ENCODE peak calls at places on chromosome 11, in seven cellular contexts. One of them, this sample, is unnamed.
A peak's percentile ranks its signal among the peaks of the same experiment; 100 is the strongest.

GRCh38 chr11:1302041-1302460 is 7.4 kb downstream of the TOLLIP start:
- DNase-seq in AG09319: no peak
- DNase-seq in PC-3: no peak
- DNase-seq in CD8-positive, alpha-beta T cell: no peak
- DNase-seq in GM10248: no peak
- DNase-seq in heart left ventricle: no peak
- DNase-seq in chondrocyte: no peak
- DNase-seq in this sample: no peak

GRCh38 chr11:115944596-115944995 is 440.4 kb upstream of the CADM1 start:
- DNase-seq in AG09319: no peak
- DNase-seq in PC-3: no peak
- DNase-seq in CD8-positive, alpha-beta T cell: no peak
- DNase-seq in GM10248: no peak
- DNase-seq in heart left ventricle: no peak
- DNase-seq in chondrocyte: no peak
- DNase-seq in this sample: no peak

GRCh38 chr11:2442554-2442953 is 1.8 kb downstream of the TRPM5 start:
- DNase-seq in AG09319: no peak
- DNase-seq in PC-3: no peak
- DNase-seq in CD8-positive, alpha-beta T cell: no peak
- DNase-seq in GM10248: no peak
- DNase-seq in heart left ventricle: no peak
- DNase-seq in chondrocyte: no peak
- DNase-seq in this sample: no peak

GRCh38 chr11:95700471-95700817 is 89.1 kb downstream of the FAM76B start:
- DNase-seq in AG09319: no peak
- DNase-seq in PC-3: no peak
- DNase-seq in CD8-positive, alpha-beta T cell: no peak
- DNase-seq in GM10248: no peak
- DNase-seq in heart left ventricle: no peak
- DNase-seq in chondrocyte: no peak
- DNase-seq in this sample: no peak

GRCh38 chr11:673866-674265 is 21.2 kb downstream of the DEAF1 start:
- DNase-seq in AG09319: no peak
- DNase-seq in PC-3: no peak
- DNase-seq in CD8-positive, alpha-beta T cell: no peak
- DNase-seq in GM10248: no peak
- DNase-seq in heart left ventricle: no peak
- DNase-seq in chondrocyte: no peak
- DNase-seq in this sample: no peak

GRCh38 chr11:8730697-8731020 is 48.1 kb downstream of the RPL27A start:
- DNase-seq in AG09319: no peak
- DNase-seq in PC-3: no peak
- DNase-seq in CD8-positive, alpha-beta T cell: no peak
- DNase-seq in GM10248: no peak
- DNase-seq in heart left ventricle: no peak
- DNase-seq in chondrocyte: no peak
- DNase-seq in this sample: no peak

GRCh38 chr11:73839123-73839457 is 37.6 kb downstream of the COA4 start:
- DNase-seq in AG09319: no peak
- DNase-seq in PC-3: no peak
- DNase-seq in CD8-positive, alpha-beta T cell: no peak
- DNase-seq in GM10248: no peak
- DNase-seq in heart left ventricle: no peak
- DNase-seq in chondrocyte: no peak
- DNase-seq in this sample: no peak

GRCh38 chr11:129895126-129896041 is at the start of gene NFRKB:
- DNase-seq in AG09319: peak; percentile 15
- DNase-seq in PC-3: peak; percentile 85
- DNase-seq in CD8-positive, alpha-beta T cell: peak; percentile 87
- DNase-seq in GM10248: peak; percentile 98
- DNase-seq in heart left ventricle: peak; percentile 95
- DNase-seq in chondrocyte: no peak
- DNase-seq in this sample: peak; percentile 91

GRCh38 chr11:18111005-18111404 is 5.1 kb upstream of the SAAL1 start:
- DNase-seq in AG09319: no peak
- DNase-seq in PC-3: peak; percentile 16
- DNase-seq in CD8-positive, alpha-beta T cell: no peak
- DNase-seq in GM10248: no peak
- DNase-seq in heart left ventricle: no peak
- DNase-seq in chondrocyte: no peak
- DNase-seq in this sample: no peak

GRCh38 chr11:56948991-56949390 is 39.7 kb upstream of the OR5AK2 start:
- DNase-seq in AG09319: no peak
- DNase-seq in PC-3: no peak
- DNase-seq in CD8-positive, alpha-beta T cell: no peak
- DNase-seq in GM10248: no peak
- DNase-seq in heart left ventricle: no peak
- DNase-seq in chondrocyte: no peak
- DNase-seq in this sample: no peak

GRCh38 chr11:57133616-57134015 is 48.1 kb upstream of the LRRC55 start:
- DNase-seq in AG09319: no peak
- DNase-seq in PC-3: no peak
- DNase-seq in CD8-positive, alpha-beta T cell: no peak
- DNase-seq in GM10248: no peak
- DNase-seq in heart left ventricle: no peak
- DNase-seq in chondrocyte: no peak
- DNase-seq in this sample: no peak

GRCh38 chr11:5038336-5038735 is 8.0 kb upstream of the OR52J3 start:
- DNase-seq in AG09319: no peak
- DNase-seq in PC-3: no peak
- DNase-seq in CD8-positive, alpha-beta T cell: no peak
- DNase-seq in GM10248: no peak
- DNase-seq in heart left ventricle: no peak
- DNase-seq in chondrocyte: no peak
- DNase-seq in this sample: no peak

GRCh38 chr11:2951235-2952110 is 22.3 kb upstream of the PHLDA2 start:
- DNase-seq in AG09319: no peak
- DNase-seq in PC-3: no peak
- DNase-seq in CD8-positive, alpha-beta T cell: no peak
- DNase-seq in GM10248: no peak
- DNase-seq in heart left ventricle: no peak
- DNase-seq in chondrocyte: no peak
- DNase-seq in this sample: no peak

GRCh38 chr11:113475160-113475761 is at the start of gene DRD2:
- DNase-seq in AG09319: no peak
- DNase-seq in PC-3: no peak
- DNase-seq in CD8-positive, alpha-beta T cell: no peak
- DNase-seq in GM10248: no peak
- DNase-seq in heart left ventricle: no peak
- DNase-seq in chondrocyte: no peak
- DNase-seq in this sample: no peak

GRCh38 chr11:12306830-12307229 is 70.5 kb upstream of the PARVA start:
- DNase-seq in AG09319: no peak
- DNase-seq in PC-3: no peak
- DNase-seq in CD8-positive, alpha-beta T cell: no peak
- DNase-seq in GM10248: no peak
- DNase-seq in heart left ventricle: no peak
- DNase-seq in chondrocyte: no peak
- DNase-seq in this sample: no peak

GRCh38 chr11:93054881-93055280 is 85.4 kb downstream of the MTNR1B start:
- DNase-seq in AG09319: peak; percentile 78
- DNase-seq in PC-3: peak; percentile 94
- DNase-seq in CD8-positive, alpha-beta T cell: no peak
- DNase-seq in GM10248: no peak
- DNase-seq in heart left ventricle: no peak
- DNase-seq in chondrocyte: no peak
- DNase-seq in this sample: no peak

GRCh38 chr11:129862123-129862522 is 33.3 kb downstream of the NFRKB start:
- DNase-seq in AG09319: no peak
- DNase-seq in PC-3: no peak
- DNase-seq in CD8-positive, alpha-beta T cell: no peak
- DNase-seq in GM10248: no peak
- DNase-seq in heart left ventricle: no peak
- DNase-seq in chondrocyte: no peak
- DNase-seq in this sample: no peak

GRCh38 chr11:94678901-94679300 is 89.3 kb upstream of the AMOTL1 start:
- DNase-seq in AG09319: no peak
- DNase-seq in PC-3: peak; percentile 19
- DNase-seq in CD8-positive, alpha-beta T cell: no peak
- DNase-seq in GM10248: no peak
- DNase-seq in heart left ventricle: no peak
- DNase-seq in chondrocyte: no peak
- DNase-seq in this sample: no peak

GRCh38 chr11:117054382-117054781 is 43.8 kb downstream of the SIK3 start:
- DNase-seq in AG09319: no peak
- DNase-seq in PC-3: no peak
- DNase-seq in CD8-positive, alpha-beta T cell: no peak
- DNase-seq in GM10248: no peak
- DNase-seq in heart left ventricle: no peak
- DNase-seq in chondrocyte: no peak
- DNase-seq in this sample: no peak

GRCh38 chr11:62147545-62147944 is 23.7 kb downstream of the INCENP start:
- DNase-seq in AG09319: no peak
- DNase-seq in PC-3: no peak
- DNase-seq in CD8-positive, alpha-beta T cell: no peak
- DNase-seq in GM10248: no peak
- DNase-seq in heart left ventricle: no peak
- DNase-seq in chondrocyte: peak; percentile 48
- DNase-seq in this sample: no peak
- TF ChIP-seq CTCF in AG09319: no peak
- TF ChIP-seq CTCF in PC-3: peak; percentile 19
- TF ChIP-seq CTCF in CD8-positive, alpha-beta T cell: no peak
- TF ChIP-seq CTCF in GM10248: no peak
- TF ChIP-seq CTCF in heart left ventricle: no peak
- TF ChIP-seq CTCF in chondrocyte: no peak
- TF ChIP-seq CTCF in this sample: no peak

GRCh38 chr11:44456544-44457270 is 108.8 kb upstream of the CD82 start:
- DNase-seq in AG09319: no peak
- DNase-seq in PC-3: peak; percentile 24
- DNase-seq in CD8-positive, alpha-beta T cell: no peak
- DNase-seq in GM10248: no peak
- DNase-seq in heart left ventricle: no peak
- DNase-seq in chondrocyte: no peak
- DNase-seq in this sample: no peak
- TF ChIP-seq CTCF in AG09319: no peak
- TF ChIP-seq CTCF in PC-3: peak; percentile 63
- TF ChIP-seq CTCF in CD8-positive, alpha-beta T cell: no peak
- TF ChIP-seq CTCF in GM10248: no peak
- TF ChIP-seq CTCF in heart left ventricle: peak; percentile 45
- TF ChIP-seq CTCF in chondrocyte: peak; percentile 49
- TF ChIP-seq CTCF in this sample: no peak

GRCh38 chr11:33449798-33450197 is 192.6 kb downstream of the HIPK3 start:
- DNase-seq in AG09319: no peak
- DNase-seq in PC-3: peak; percentile 87
- DNase-seq in CD8-positive, alpha-beta T cell: no peak
- DNase-seq in GM10248: no peak
- DNase-seq in heart left ventricle: no peak
- DNase-seq in chondrocyte: no peak
- DNase-seq in this sample: no peak
- TF ChIP-seq CTCF in AG09319: no peak
- TF ChIP-seq CTCF in PC-3: no peak
- TF ChIP-seq CTCF in CD8-positive, alpha-beta T cell: no peak
- TF ChIP-seq CTCF in GM10248: no peak
- TF ChIP-seq CTCF in heart left ventricle: no peak
- TF ChIP-seq CTCF in chondrocyte: no peak
- TF ChIP-seq CTCF in this sample: no peak

DNA sequence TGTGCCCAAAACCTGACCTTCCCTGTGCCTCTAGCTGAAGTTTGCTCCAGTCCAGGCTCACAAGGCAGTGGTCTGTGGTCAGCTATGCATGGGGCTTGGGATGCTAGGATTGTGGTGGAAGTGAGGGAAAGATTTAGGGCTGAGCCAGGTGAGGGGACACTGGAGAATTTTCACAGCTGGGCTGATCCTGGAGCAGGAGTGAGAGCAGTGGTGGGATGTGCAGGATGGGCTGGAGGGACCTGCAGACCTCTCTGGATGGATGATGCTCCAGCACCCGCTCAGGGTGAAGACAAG is 23.9 kb upstream of the KDM2A start:
- DNase-seq in AG09319: no peak
- DNase-seq in PC-3: no peak
- DNase-seq in CD8-positive, alpha-beta T cell: no peak
- DNase-seq in GM10248: no peak
- DNase-seq in heart left ventricle: no peak
- DNase-seq in chondrocyte: no peak
- DNase-seq in this sample: no peak
- TF ChIP-seq CTCF in AG09319: no peak
- TF ChIP-seq CTCF in PC-3: no peak
- TF ChIP-seq CTCF in CD8-positive, alpha-beta T cell: no peak
- TF ChIP-seq CTCF in GM10248: no peak
- TF ChIP-seq CTCF in heart left ventricle: no peak
- TF ChIP-seq CTCF in chondrocyte: no peak
- TF ChIP-seq CTCF in this sample: no peak

DNA sequence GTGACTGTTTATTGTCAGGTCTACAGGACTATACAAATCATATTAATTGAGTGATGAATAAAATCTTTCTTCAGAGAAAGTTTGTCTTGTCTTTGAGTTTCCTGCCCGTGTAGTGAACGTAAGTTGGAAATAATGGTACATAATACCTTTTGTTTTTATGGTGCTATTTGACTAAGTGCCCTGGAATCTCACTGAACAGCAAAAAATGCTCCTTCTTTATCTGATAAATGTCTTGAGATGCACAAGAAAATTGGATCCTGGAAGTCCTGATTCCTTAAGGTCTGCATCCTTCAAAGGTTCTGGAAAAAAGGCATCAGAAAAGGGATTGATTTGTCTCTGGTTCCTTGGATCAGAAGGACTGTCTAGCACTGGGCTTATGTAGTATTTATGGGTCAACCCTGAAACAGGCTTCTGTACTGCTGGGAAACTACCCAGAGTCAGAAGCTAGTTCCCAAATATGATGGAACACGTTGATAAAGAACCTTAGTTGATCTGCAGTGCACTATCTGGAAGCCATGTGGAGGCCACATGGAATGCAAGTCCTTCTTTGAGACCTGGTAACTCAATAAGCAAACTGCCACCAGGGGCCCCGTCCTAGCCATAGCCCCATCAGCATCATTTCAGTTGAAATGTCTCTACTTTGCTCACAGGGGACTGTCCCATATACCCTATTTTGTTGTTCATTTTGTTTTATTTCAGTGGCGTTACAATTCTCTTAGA is 100.6 kb upstream of the CD44 start:
- DNase-seq in AG09319: no peak
- DNase-seq in PC-3: peak; percentile 18
- DNase-seq in CD8-positive, alpha-beta T cell: no peak
- DNase-seq in GM10248: no peak
- DNase-seq in heart left ventricle: no peak
- DNase-seq in chondrocyte: no peak
- DNase-seq in this sample: no peak
- TF ChIP-seq CTCF in AG09319: no peak
- TF ChIP-seq CTCF in PC-3: no peak
- TF ChIP-seq CTCF in CD8-positive, alpha-beta T cell: no peak
- TF ChIP-seq CTCF in GM10248: no peak
- TF ChIP-seq CTCF in heart left ventricle: no peak
- TF ChIP-seq CTCF in chondrocyte: no peak
- TF ChIP-seq CTCF in this sample: no peak

This sample was measured in D721Med.